ENCODE peak calls at places on chromosomes 12 and 14, in eight cellular contexts. D is uterus, I is heart left ventricle, R is breast epithelium, Q is transverse colon, N is right cardiac atrium, Z is tibial artery, G is aorta. P is an unnamed sample.

GRCh38 chr14:24806061-24806678 is 172.2 kb upstream of the GZMB start:
- DNase-seq in D (peak; percentile 47), I (peak; percentile 66), R (peak; percentile 72), Q (peak; percentile 89), N (peak; percentile 86), Z (peak; percentile 60), G (peak; percentile 79), P (no peak)

GRCh38 chr12:49200882-49201594 is 12.2 kb upstream of the TUBA1A start:
- DNase-seq in D (peak; percentile 31), I (no peak), R (no peak), Q (no peak), N (no peak), Z (no peak), G (no peak), P (no peak)

GRCh38 chr12:47604474-47604873 is 101.4 kb downstream of the RPAP3 start:
- DNase-seq in D (no peak), I (no peak), R (no peak), Q (no peak), N (no peak), Z (no peak), G (no peak), P (no peak)

GRCh38 chr14:61510736-61511557 is 184.4 kb upstream of the HIF1A start:
- DNase-seq in D (no peak), I (no peak), R (no peak), Q (no peak), N (no peak), Z (no peak), G (no peak), P (no peak)

GRCh38 chr14:103728141-103728540 is 12.5 kb downstream of the ZFYVE21 start:
- DNase-seq in D (no peak), I (no peak), R (no peak), Q (no peak), N (no peak), Z (no peak), G (peak; percentile 62), P (no peak)

GRCh38 chr14:20332946-20333782 is at the start of gene CCNB1IP1:
- DNase-seq in D (peak; percentile 87), I (peak; percentile 78), R (no peak), Q (peak; percentile 64), N (peak; percentile 71), Z (peak; percentile 61), G (peak; percentile 79), P (peak; percentile 57)

GRCh38 chr14:99137001-99137700 is 134.8 kb downstream of the BCL11B start:
- DNase-seq in D (no peak), I (no peak), R (peak; percentile 14), Q (no peak), N (no peak), Z (peak; percentile 5), G (no peak), P (no peak)

GRCh38 chr12:104142543-104142942 is 4.5 kb upstream of the NFYB start:
- DNase-seq in D (no peak), I (no peak), R (no peak), Q (no peak), N (no peak), Z (no peak), G (no peak), P (no peak)

GRCh38 chr12:130345292-130345691 is 7.6 kb downstream of the PIWIL1 start:
- DNase-seq in D (no peak), I (no peak), R (no peak), Q (no peak), N (no peak), Z (no peak), G (no peak), P (no peak)

GRCh38 chr12:3753549-3754284 is 808 bp upstream of the CRACR2A start:
- DNase-seq in D (peak; percentile 29), I (peak; percentile 32), R (no peak), Q (no peak), N (peak; percentile 73), Z (peak; percentile 25), G (no peak), P (no peak)

GRCh38 chr12:119181944-119182343 is 3.2 kb downstream of the HSPB8 start:
- DNase-seq in D (no peak), I (no peak), R (no peak), Q (no peak), N (no peak), Z (no peak), G (no peak), P (no peak)

GRCh38 chr12:65879878-65880277 is 55.6 kb downstream of the HMGA2 start:
- DNase-seq in D (no peak), I (no peak), R (no peak), Q (no peak), N (no peak), Z (no peak), G (no peak), P (peak; percentile 45)

DNA sequence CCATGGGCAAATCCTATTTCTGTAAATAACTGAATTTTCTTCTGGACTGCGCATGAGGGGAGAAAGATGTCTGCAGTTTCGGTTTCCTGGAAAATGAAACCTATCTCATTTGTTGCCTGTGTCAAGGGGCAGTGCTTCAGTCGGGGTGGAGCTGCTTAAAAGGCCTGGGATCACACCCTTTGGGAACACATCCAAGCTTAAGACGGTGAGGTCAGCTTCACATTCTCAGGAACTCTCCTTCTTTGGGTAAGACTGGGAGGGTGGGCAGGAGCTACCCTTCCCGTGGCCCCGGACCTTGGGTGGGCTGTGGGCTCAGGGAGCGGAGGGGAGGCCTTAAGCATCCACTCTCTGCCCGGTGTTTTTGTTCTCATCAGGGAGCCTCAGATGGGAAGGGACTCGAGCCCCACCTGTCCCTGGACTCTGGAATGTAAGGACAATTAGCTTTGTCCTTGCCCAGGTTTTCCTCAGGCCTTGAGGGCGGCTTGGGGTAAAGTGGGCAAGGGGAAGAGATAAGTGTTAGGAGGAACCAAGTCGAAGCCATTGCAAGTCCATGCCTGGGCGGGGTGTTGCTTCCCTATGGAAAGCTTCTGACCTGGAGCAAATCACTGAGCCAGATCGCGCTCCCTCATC is at the start of gene IFI27:
- DNase-seq in D (peak; percentile 72), I (peak; percentile 84), R (no peak), Q (peak; percentile 81), N (peak; percentile 77), Z (no peak), G (no peak), P (no peak)
- H3K27ac ChIP-seq in D (peak within 1 kb of the TSS; percentile 79), I (peak within 1 kb of the TSS; percentile 94), R (peak within 1 kb of the TSS; percentile 80), Q (peak within 1 kb of the TSS; percentile 92), N (peak within 1 kb of the TSS; percentile 84), Z (no peak within 1 kb of the TSS), G (no peak within 1 kb of the TSS), P (no peak within 1 kb of the TSS)

DNA sequence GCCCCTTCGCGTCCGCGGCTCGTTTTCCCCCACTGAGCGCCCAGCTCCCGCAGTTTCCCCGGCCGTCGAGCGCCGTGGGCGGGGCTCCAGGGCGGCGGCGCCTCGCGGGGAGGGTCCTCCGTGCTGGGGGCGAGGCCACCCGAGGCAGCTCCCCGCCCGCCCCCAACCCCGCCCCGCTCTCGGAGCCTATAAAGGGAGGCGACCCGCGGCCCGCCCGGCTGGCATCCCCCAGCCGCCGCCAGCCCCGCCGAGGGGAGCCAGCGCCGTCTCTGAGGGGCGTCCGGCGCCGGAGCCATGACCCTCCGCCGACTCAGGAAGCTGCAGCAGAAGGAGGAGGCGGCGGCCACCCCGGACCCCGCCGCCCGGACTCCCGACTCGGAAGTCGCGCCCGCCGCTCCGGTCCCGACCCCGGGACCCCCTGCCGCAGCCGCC is at the start of gene TAMALIN:
- DNase-seq in D (peak; percentile 75), I (peak; percentile 84), R (peak; percentile 67), Q (peak; percentile 79), N (peak; percentile 92), Z (peak; percentile 66), G (peak; percentile 90), P (no peak)
- H3K27ac ChIP-seq in D (peak within 1 kb of the TSS; percentile 94), I (peak within 1 kb of the TSS; percentile 96), R (peak within 1 kb of the TSS; percentile 80), Q (peak within 1 kb of the TSS; percentile 81), N (peak within 1 kb of the TSS; percentile 93), Z (peak within 1 kb of the TSS; percentile 60), G (no peak within 1 kb of the TSS), P (no peak within 1 kb of the TSS)

GRCh38 chr14:101732128-101732527 is 29.4 kb upstream of the PPP2R5C start:
- DNase-seq in D (no peak), I (no peak), R (no peak), Q (no peak), N (no peak), Z (no peak), G (no peak), P (no peak)

GRCh38 chr14:101729382-101729781 is 32.1 kb upstream of the PPP2R5C start:
- DNase-seq in D (no peak), I (no peak), R (no peak), Q (no peak), N (no peak), Z (no peak), G (no peak), P (no peak)

GRCh38 chr14:101730626-101731186 is 30.8 kb upstream of the PPP2R5C start:
- DNase-seq in D (no peak), I (no peak), R (no peak), Q (no peak), N (no peak), Z (no peak), G (no peak), P (no peak)

GRCh38 chr14:101733211-101733610 is 28.3 kb upstream of the PPP2R5C start:
- DNase-seq in D (no peak), I (no peak), R (no peak), Q (no peak), N (no peak), Z (no peak), G (no peak), P (peak; percentile 54)

DNA sequence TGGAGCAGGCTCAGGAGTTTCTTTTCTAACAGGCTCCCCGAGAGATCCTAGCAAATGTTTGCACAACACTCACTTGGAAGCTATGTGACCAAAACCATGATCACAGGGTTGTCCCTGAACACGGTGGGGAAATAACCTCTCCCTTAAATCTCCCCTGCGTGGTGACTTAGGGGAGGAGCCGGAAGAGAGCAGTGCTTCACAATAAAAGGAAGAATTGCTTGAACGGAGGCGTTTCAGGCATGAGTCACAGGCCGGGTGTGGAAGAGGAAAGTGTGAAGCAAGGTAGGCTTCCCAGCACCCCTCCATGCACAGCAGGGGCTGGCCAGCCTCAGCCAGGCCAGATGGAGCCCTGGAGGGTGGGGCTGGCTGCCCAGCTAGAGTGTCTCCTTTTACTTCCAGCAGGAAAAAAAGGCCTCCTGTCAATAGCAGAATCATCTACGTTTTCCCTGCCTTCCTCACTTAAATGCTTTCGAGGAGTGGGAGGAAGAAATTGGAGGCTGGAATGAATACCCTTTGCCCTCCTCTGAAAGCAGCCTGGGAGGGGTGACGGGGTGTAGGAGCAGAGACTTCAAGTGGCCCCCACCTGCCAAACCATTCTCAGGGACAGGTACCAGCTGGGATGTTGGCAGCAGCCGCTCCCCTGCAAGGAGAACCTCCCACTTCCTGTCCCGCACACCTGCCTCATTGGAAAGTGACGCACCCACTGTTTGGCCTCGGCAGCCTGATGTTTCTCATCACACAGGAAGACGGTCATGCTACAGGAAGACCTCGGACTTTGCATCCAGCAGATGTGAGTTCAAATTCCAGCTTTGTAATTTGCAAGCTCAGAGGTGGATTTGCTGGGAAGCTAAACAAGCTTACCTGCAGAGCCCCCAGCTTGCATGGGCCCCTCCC is 30.1 kb upstream of the PPP2R5C start:
- DNase-seq in D (peak; percentile 66), I (no peak), R (peak; percentile 52), Q (peak; percentile 92), N (peak; percentile 62), Z (peak; percentile 54), G (no peak), P (peak; percentile 83)
- H3K27ac ChIP-seq in D (peak overlapping the region; percentile 47), I (peak overlapping the region; percentile 46), R (peak overlapping the region; percentile 86), Q (peak overlapping the region; percentile 91), N (peak overlapping the region; percentile 13), Z (no peak overlapping the region), G (no peak overlapping the region), P (peak overlapping the region; percentile 99)

DNA sequence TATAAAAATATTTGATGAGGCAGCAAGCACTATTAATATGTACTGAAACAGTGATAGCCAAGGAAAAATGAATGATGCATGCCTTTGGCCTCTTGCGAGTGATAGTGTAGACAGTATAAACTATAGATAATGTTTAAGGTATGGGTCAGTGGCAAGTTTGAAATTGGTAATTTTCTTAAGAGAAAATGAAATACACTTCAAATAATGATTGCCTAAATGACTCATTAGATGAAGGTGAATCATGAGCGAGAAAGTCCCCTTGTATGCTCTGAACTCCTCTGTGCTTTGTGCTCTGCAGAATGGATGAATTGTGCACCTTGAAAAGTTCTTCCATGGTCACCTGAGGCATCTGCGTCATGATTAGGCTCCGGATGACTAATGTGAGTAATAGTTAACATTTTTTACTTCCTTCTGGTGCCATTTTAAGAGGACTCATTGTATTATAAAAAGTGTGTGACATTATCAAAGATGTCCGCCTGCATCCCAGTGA is 84.9 kb upstream of the RTL1 start:
- DNase-seq in D (no peak), I (no peak), R (no peak), Q (no peak), N (no peak), Z (no peak), G (no peak), P (peak; percentile 89)
- H3K27ac ChIP-seq in D (no peak overlapping the region), I (no peak overlapping the region), R (no peak overlapping the region), Q (no peak overlapping the region), N (no peak overlapping the region), Z (no peak overlapping the region), G (no peak overlapping the region), P (peak overlapping the region; percentile 95)